ENCODE peak calls at places on chromosomes 3 and 15, in eight cellular contexts. X is IMR-90, Z is prostate gland, R is Peyer's patch, M is heart left ventricle, Q is adrenal gland, I is uterus, A is K562. Y is an unnamed sample. For H3K36me3, the result is how much of the 10 kb centered on the place peaks cover.

GRCh38 chr3:12522721-12523120 is 22.6 kb downstream of the MKRN2OS start:
- DNase-seq in X (no peak), Z (no peak), R (no peak), M (peak), Q (peak), I (no peak), A (no peak), Y (no peak)

GRCh38 chr15:77001351-77001750 is 6.4 kb downstream of the PSTPIP1 start:
- DNase-seq in X (no peak), Z (no peak), R (peak), M (no peak), Q (no peak), I (no peak), A (no peak), Y (no peak)

GRCh38 chr15:20344601-20345400 is 196.8 kb downstream of the GOLGA6L6 start:
- DNase-seq in X (no peak), Z (no peak), R (peak), M (no peak), Q (peak), I (no peak), A (peak), Y (no peak)

GRCh38 chr15:36810656-36811449 is 231.4 kb downstream of the CDIN1 start:
- DNase-seq in X (no peak), Z (no peak), R (no peak), M (no peak), Q (no peak), I (no peak), A (peak), Y (no peak)

GRCh38 chr15:32802296-32802936 is 84.6 kb downstream of the GREM1 start:
- DNase-seq in X (peak), Z (no peak), R (no peak), M (no peak), Q (no peak), I (no peak), A (no peak), Y (no peak)

GRCh38 chr15:61173899-61174689 is 55.0 kb downstream of the RORA start:
- DNase-seq in X (no peak), Z (no peak), R (no peak), M (no peak), Q (no peak), I (no peak), A (no peak), Y (no peak)

GRCh38 chr15:99249270-99249817 is at the start of gene TTC23:
- DNase-seq in X (peak), Z (peak), R (no peak), M (no peak), Q (peak), I (no peak), A (no peak), Y (no peak)

GRCh38 chr15:37951999-37952398 is 17.6 kb downstream of the TMCO5A start:
- DNase-seq in X (no peak), Z (no peak), R (no peak), M (no peak), Q (no peak), I (no peak), A (no peak), Y (no peak)

GRCh38 chr15:78598348-78598747 is 22.4 kb downstream of the CHRNA3 start:
- DNase-seq in X (no peak), Z (no peak), R (no peak), M (no peak), Q (no peak), I (no peak), A (no peak), Y (no peak)

GRCh38 chr3:134978658-134979057 is 183.6 kb downstream of the EPHB1 start:
- DNase-seq in X (no peak), Z (no peak), R (no peak), M (no peak), Q (no peak), I (no peak), A (no peak), Y (no peak)

GRCh38 chr15:89677381-89677780 is 1.8 kb downstream of the PLIN1 start:
- DNase-seq in X (no peak), Z (no peak), R (no peak), M (no peak), Q (no peak), I (no peak), A (no peak), Y (no peak)
- TF ChIP-seq POLR2A in X (no peak), Z (no peak), R (no peak), M (no peak), Q (no peak), I (no peak), A (no peak), Y (no peak)

DNA sequence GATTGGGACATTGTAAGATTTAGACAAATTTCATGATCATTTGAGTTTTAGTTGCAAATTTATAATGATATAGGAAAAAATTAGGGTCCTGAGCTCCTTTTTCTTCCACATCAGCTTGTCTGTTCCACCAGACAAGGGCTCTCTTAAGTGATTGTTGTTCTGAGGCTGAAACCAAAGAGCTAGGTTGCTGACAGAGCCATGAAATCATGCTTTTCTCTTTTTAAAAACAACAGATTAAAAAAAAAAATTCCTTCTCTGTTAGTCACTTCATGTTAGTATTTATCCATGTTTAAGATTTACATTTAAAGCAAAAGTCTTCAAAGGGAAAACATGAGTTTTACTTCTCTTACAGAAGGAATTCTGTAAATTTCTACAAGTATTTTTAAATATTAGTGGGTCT is 56.8 kb downstream of the ATP2C1 start:
- DNase-seq in X (peak), Z (no peak), R (no peak), M (no peak), Q (no peak), I (no peak), A (no peak), Y (no peak)
- H3K36me3 ChIP-seq in X (under half), Z (under half), R (under half), M (under half), Q (under half), I (under half), A (under half), Y (half or more)

GRCh38 chr3:196632033-196632751 is 7.3 kb upstream of the NRROS start:
- DNase-seq in X (peak), Z (peak), R (peak), M (peak), Q (peak), I (peak), A (peak), Y (peak)
- TF ChIP-seq CTCF in X (peak), Z (no peak), R (no peak), M (peak), Q (peak), I (peak), A (peak), Y (no peak)

DNA sequence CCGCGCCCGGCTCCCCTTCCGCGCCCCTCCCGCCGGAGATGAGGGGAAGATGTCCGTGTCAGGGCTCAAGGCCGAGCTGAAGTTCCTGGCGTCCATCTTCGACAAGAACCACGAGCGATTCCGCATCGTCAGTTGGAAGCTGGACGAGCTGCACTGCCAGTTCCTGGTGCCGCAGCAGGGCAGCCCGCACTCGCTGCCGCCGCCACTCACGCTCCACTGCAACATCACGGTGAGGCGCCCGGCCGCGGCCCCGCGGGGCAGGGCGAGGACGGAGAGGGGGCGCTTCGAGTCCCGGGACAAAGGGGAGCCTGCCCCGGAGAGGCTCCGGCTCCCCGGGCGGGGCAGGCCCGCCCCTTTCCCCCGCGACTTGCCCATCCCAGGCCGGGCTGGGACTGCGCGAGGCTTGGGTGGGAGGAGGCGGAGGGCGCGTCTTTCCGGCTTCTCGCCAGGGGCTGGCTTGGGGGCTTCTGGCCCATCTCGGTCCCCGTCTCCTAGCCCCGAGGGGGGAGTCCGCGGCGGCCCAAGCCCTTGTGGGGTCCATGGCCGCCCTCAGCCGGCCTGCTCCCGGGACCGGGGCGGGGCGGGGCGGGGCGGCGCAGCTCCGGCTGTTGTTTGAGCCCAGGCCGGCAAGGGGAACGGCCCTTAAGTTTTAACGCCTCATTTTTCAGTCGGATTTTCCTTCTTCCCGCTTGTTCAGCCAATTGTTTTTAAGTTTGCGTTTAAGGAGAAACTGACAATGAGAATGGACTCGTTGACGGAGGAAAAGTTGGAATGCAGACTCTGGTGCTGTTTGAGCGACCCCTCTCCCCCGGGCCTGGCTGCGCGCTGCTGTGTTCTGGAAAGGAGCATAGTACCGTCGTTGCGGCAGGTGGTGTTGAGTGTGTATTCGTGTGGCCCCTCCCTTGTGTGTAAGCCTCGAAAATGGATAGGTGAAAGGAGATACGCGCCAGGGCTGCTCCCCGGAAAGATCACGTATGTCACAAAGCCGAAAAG is 667 bp downstream of the UBE2Q2 start:
- DNase-seq in X (peak), Z (peak), R (peak), M (peak), Q (peak), I (peak), A (peak), Y (no peak)
- TF ChIP-seq POLR2A in X (peak), Z (no peak), R (peak), M (no peak), Q (peak), I (no peak), A (peak), Y (peak)

GRCh38 chr3:172648736-172649135 is 62.1 kb downstream of the NCEH1 start:
- DNase-seq in X (peak), Z (no peak), R (no peak), M (no peak), Q (no peak), I (no peak), A (no peak), Y (no peak)
- H3K36me3 ChIP-seq in X (under half), Z (under half), R (under half), M (under half), Q (under half), I (under half), A (under half), Y (under half)